ENCODE peak calls at places on chromosome 1, in nine cellular contexts. H is endodermal cell, G is heart right ventricle, K is mammary epithelial cell, Z is fibroblast of lung, O is suprapubic skin, L is left ventricle myocardium inferior, X is cardiac fibroblast, B is HCT116. Q is an unnamed sample.

GRCh38 chr1:77228836-77229235 is 9.6 kb upstream of the PIGK start:
- DNase-seq in X (no peak), B (no peak), K (peak), H (no peak), O (no peak), G (no peak), L (no peak), Z (no peak), Q (no peak)

GRCh38 chr1:57845041-57845440 is 421.2 kb upstream of the DAB1 start:
- DNase-seq in O (no peak), H (no peak), L (no peak), X (peak), K (peak), G (no peak), B (no peak), Z (peak), Q (no peak)

GRCh38 chr1:164446020-164446419 is 113.0 kb upstream of the PBX1 start:
- DNase-seq in O (no peak), Z (no peak), K (no peak), L (no peak), G (no peak), H (no peak), B (no peak), X (no peak), Q (no peak)

GRCh38 chr1:84582802-84583587 is 8.8 kb upstream of the CTBS start:
- DNase-seq in B (no peak), X (peak), L (no peak), Z (peak), H (peak), G (no peak), O (no peak), K (no peak), Q (no peak)

GRCh38 chr1:220123889-220124288 is 30.0 kb downstream of the IARS2 start:
- DNase-seq in L (no peak), H (peak), X (no peak), O (no peak), K (no peak), Z (no peak), G (no peak), B (peak), Q (peak)

GRCh38 chr1:58848818-58849411 is 65.1 kb upstream of the JUN start:
- DNase-seq in X (peak), O (peak), K (peak), L (peak), H (peak), G (peak), Z (peak), B (peak), Q (no peak)

GRCh38 chr1:175865041-175865766 is 121.8 kb upstream of the TNR start:
- DNase-seq in Z (peak), L (no peak), H (peak), X (no peak), O (no peak), B (no peak), K (no peak), G (no peak), Q (no peak)

GRCh38 chr1:174013864-174014418 is 8.2 kb downstream of the RC3H1 start:
- DNase-seq in X (no peak), Z (no peak), G (no peak), H (no peak), L (no peak), O (no peak), K (peak), B (no peak), Q (no peak)

GRCh38 chr1:68653882-68654281 is 157.0 kb upstream of the DEPDC1 start:
- DNase-seq in X (no peak), K (no peak), G (no peak), H (no peak), Z (no peak), B (no peak), L (no peak), O (no peak), Q (no peak)

GRCh38 chr1:156975084-156975483 is 54.7 kb downstream of the LRRC71 start:
- DNase-seq in H (no peak), O (no peak), L (no peak), Z (no peak), G (no peak), X (no peak), B (no peak), K (no peak), Q (no peak)

GRCh38 chr1:89780721-89781120 is 40.1 kb upstream of the LRRC8D start:
- DNase-seq in L (no peak), O (no peak), Z (peak), H (no peak), X (peak), K (peak), B (peak), G (no peak), Q (peak)

GRCh38 chr1:32703479-32704291 is 1.1 kb upstream of the SYNC start:
- DNase-seq in L (peak), Z (peak), B (no peak), X (peak), H (peak), G (peak), K (peak), O (no peak), Q (no peak)

GRCh38 chr1:16120411-16120810 is 35.5 kb downstream of the EPHA2 start:
- DNase-seq in B (no peak), H (peak), G (no peak), K (no peak), Z (no peak), L (no peak), X (no peak), O (no peak), Q (no peak)

GRCh38 chr1:169892176-169892818 is 1.4 kb downstream of the SCYL3 start:
- DNase-seq in Z (no peak), B (no peak), G (no peak), K (no peak), L (no peak), H (no peak), X (no peak), O (no peak), Q (no peak)

GRCh38 chr1:74570797-74571492 is 58.5 kb upstream of the LRRC53 start:
- DNase-seq in H (peak), L (no peak), Z (no peak), X (no peak), O (no peak), G (no peak), K (no peak), B (no peak), Q (no peak)

GRCh38 chr1:26378088-26378878 is 5.7 kb upstream of the ZNF683 start:
- DNase-seq in O (no peak), X (peak), K (peak), L (no peak), G (no peak), Z (peak), H (no peak), B (no peak), Q (peak)

GRCh38 chr1:7046314-7046713 is 261.1 kb downstream of the CAMTA1 start:
- DNase-seq in G (peak), O (no peak), K (peak), H (peak), B (no peak), Z (peak), L (no peak), X (peak), Q (no peak)

GRCh38 chr1:244896550-244896949 is 32.2 kb upstream of the HNRNPU start:
- DNase-seq in Z (peak), L (no peak), O (no peak), K (no peak), B (no peak), G (no peak), H (no peak), X (peak), Q (no peak)

GRCh38 chr1:54835970-54836369 is 34.8 kb upstream of the TTC22 start:
- DNase-seq in B (no peak), L (no peak), X (no peak), H (peak), G (no peak), Z (no peak), K (no peak), O (peak), Q (no peak)

GRCh38 chr1:235023197-235024044 is 105.2 kb downstream of the TOMM20 start:
- DNase-seq in H (peak), K (no peak), G (no peak), L (no peak), X (no peak), B (no peak), Z (no peak), O (peak), Q (no peak)

GRCh38 chr1:173356211-173356762 is 120.8 kb upstream of the PRDX6 start:
- DNase-seq in G (no peak), L (no peak), X (no peak), H (no peak), O (no peak), B (no peak), Z (peak), K (peak), Q (no peak)

GRCh38 chr1:31152181-31152768 is 86.8 kb upstream of the PUM1 start:
- DNase-seq in G (no peak), K (peak), L (no peak), B (no peak), H (no peak), X (peak), O (no peak), Z (peak), Q (peak)

GRCh38 chr1:237851209-237851845 is 39.4 kb downstream of the ZP4 start:
- DNase-seq in Z (peak), K (peak), H (peak), B (no peak), G (no peak), O (no peak), L (no peak), X (peak), Q (peak)

GRCh38 chr1:111446967-111447892 is 1.8 kb downstream of the WDR77 start:
- DNase-seq in O (no peak), Z (no peak), H (no peak), K (peak), L (no peak), B (no peak), X (no peak), G (no peak), Q (no peak)

GRCh38 chr1:46223472-46223943 is 20.4 kb downstream of the LURAP1 start:
- DNase-seq in G (peak), X (peak), O (peak), K (peak), Z (peak), H (peak), L (peak), B (peak), Q (peak)

GRCh38 chr1:170483041-170483440 is 48.9 kb upstream of the GORAB start:
- DNase-seq in L (no peak), X (no peak), B (no peak), G (no peak), K (no peak), Z (no peak), H (no peak), O (no peak), Q (no peak)

GRCh38 chr1:178093958-178094751 is at the start of gene RASAL2:
- DNase-seq in Z (peak), K (peak), G (peak), B (no peak), H (peak), O (peak), L (peak), X (peak), Q (no peak)

GRCh38 chr1:178094752-178095645 is 1.1 kb downstream of the RASAL2 start:
- DNase-seq in O (no peak), G (no peak), K (peak), H (no peak), X (peak), L (no peak), Z (peak), B (no peak), Q (no peak)

GRCh38 chr1:178093150-178093957 is 550 bp upstream of the RASAL2 start:
- DNase-seq in O (peak), H (peak), Z (peak), B (peak), G (peak), X (peak), L (peak), K (peak), Q (no peak)

GRCh38 chr1:178088651-178089050 is 5.3 kb upstream of the RASAL2 start:
- DNase-seq in O (no peak), L (no peak), B (no peak), K (no peak), H (no peak), X (no peak), Z (no peak), G (no peak), Q (no peak)

DNA sequence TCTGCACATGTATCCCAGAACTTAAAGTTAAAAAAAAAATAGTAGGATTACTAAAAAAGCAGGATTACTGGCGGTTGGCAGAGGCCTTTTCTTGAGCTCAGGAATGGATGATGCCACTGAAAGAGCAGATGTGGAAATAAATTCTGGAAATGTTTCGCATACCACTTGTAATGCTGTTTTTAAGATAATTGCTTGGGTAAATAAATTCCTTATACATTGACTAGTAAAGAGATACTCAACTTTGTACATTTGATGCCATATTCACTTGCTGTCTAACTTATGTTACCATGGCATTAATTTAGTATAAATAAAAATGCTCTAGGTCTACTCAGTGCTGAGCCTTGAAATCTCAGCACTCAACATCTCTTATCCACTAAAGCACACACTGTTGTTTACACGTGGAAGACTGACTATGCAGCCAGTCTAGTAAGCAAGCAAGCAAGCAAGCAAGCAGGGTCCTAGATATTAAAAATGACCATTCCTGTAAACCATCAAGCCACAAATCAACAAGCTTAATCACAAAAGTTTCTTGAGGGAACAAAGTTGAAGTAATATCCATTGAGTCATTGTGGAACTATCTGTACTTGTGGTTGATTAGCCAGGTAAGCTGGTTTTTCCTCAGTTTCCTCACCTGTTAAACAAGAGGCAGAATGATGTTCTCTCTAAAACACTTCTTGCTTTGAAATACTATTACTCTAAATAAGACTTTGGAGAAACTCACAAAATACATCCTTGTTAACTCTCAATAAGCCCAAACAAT is 1.7 kb upstream of the RASAL2 start:
- DNase-seq in L (no peak), Z (peak), B (no peak), K (peak), G (no peak), O (no peak), H (no peak), X (peak), Q (no peak)
- H3K4me3 ChIP-seq in L (no peak), Z (peak), B (peak), K (peak), G (no peak), O (no peak), H (peak), X (peak), Q (no peak)

DNA sequence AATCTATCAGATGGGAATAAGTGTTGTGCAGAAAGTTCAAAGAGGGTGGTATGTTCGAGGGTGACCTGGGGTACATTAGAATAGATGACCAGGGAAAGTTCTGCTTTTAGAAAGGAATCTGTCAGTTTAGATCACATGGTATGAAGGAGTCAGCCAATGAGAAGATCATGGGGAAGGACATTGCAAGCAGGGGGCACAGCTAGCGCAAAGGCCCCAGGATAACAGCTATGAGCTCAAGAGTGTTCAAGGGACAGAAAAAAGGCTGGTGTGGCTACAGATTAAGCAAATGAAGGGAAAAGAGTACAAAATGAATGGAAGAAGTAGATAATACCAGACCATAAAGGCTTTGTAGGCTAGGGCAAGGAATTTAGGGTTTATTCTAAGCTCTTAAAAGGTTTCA is 8.6 kb downstream of the LEPR start:
- DNase-seq in O (no peak), L (no peak), K (no peak), G (no peak), B (no peak), Z (no peak), X (no peak), H (no peak), Q (no peak)
- H3K4me3 ChIP-seq in O (no peak), L (no peak), K (no peak), G (no peak), B (no peak), Z (no peak), X (no peak), H (no peak), Q (no peak)

DNA sequence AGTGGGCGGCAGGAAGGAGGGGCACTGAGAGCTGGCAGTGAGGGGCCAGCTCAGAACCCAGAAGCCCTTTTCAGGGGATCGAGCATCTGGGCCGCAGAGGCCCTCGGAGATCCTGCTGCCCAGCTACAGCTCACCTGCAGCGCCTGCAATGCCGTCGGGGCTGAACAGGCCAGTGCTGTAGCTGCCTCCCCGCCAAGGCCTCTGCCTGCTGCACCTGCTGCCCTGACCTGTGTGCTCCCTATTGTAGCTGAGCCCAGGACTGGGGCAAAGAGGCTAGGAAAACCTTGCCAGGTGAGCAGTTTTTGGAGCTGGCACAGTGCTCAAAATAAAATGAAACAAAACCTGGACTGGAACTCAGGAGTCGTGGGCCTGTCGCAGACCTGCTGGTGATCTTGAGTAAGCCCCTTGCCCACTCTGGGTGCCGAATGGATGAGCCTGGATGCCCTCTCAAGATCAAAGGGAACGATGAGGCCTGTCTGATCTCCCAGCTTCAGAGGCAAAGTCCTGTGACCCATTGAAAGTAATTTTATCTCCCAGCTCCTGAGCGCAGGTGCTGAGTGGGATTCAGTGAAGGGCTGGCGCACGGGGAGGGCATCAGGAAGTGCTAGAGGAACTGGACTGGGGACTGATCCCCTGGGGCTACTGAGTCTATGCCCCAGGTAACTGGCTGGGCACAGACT is 154.6 kb downstream of the FOXD2 start:
- DNase-seq in L (no peak), X (no peak), Z (no peak), O (peak), K (no peak), G (no peak), H (peak), B (no peak), Q (no peak)
- H3K4me3 ChIP-seq in L (no peak), X (no peak), Z (no peak), O (peak), K (no peak), G (peak), H (no peak), B (no peak), Q (no peak)

GRCh38 chr1:13754510-13755103 is 54.6 kb downstream of the PRDM2 start:
- DNase-seq in L (no peak), X (no peak), B (no peak), Z (peak), H (no peak), O (no peak), G (peak), K (no peak), Q (no peak)
- H3K4me3 ChIP-seq in L (peak), X (no peak), B (no peak), Z (no peak), H (no peak), O (no peak), G (no peak), K (no peak), Q (no peak)